ENCODE peak calls at places on chromosomes 7 and 10, in nine cellular contexts. E, C, Q, T, J, V, F, P and Y are unnamed samples.

GRCh38 chr7:55493416-55493815 is 78.9 kb downstream of the VOPP1 start:
- DNase-seq in V (no peak), Q (no peak), T (no peak), E (no peak), P (no peak), F (no peak), J (no peak), C (no peak), Y (no peak)

GRCh38 chr10:92530421-92530820 is 43.5 kb downstream of the IDE start:
- DNase-seq in T (no peak), J (no peak), C (no peak), F (no peak), Q (no peak), E (no peak), P (no peak), V (no peak), Y (no peak)

GRCh38 chr10:104025524-104025923 is 58.6 kb downstream of the SLK start:
- DNase-seq in E (no peak), J (no peak), F (no peak), V (no peak), C (no peak), P (no peak), Q (no peak), T (no peak), Y (no peak)

GRCh38 chr10:77638766-77639101 is 1.1 kb upstream of the KCNMA1 start:
- DNase-seq in T (no peak), J (no peak), C (no peak), E (no peak), V (no peak), Q (no peak), P (no peak), F (no peak), Y (no peak)

GRCh38 chr7:150927954-150928340 is 50.2 kb downstream of the KCNH2 start:
- DNase-seq in E (no peak), T (no peak), F (no peak), J (no peak), Q (no peak), P (no peak), C (no peak), V (no peak), Y (no peak)

GRCh38 chr10:122053314-122053713 is 64.4 kb downstream of the TACC2 start:
- DNase-seq in C (no peak), T (no peak), P (no peak), J (no peak), F (no peak), E (no peak), V (no peak), Q (no peak), Y (no peak)

GRCh38 chr7:151793531-151793935 is 83.4 kb downstream of the PRKAG2 start:
- DNase-seq in J (peak), T (peak), F (no peak), V (no peak), Q (no peak), E (no peak), C (no peak), P (no peak), Y (peak)

GRCh38 chr10:71697938-71698709 is 21.5 kb downstream of the C10orf105 start:
- DNase-seq in V (no peak), P (no peak), C (no peak), T (no peak), J (no peak), Q (no peak), F (no peak), E (no peak), Y (no peak)

GRCh38 chr10:34607894-34608293 is 207.2 kb downstream of the PARD3 start:
- DNase-seq in C (peak), V (no peak), Q (no peak), E (no peak), P (peak), F (peak), T (peak), J (no peak), Y (no peak)

GRCh38 chr10:91740353-91740924 is 57.8 kb upstream of the TNKS2 start:
- DNase-seq in J (no peak), V (no peak), Q (no peak), F (no peak), T (no peak), C (no peak), E (no peak), P (no peak), Y (no peak)

GRCh38 chr7:116433246-116433645 is 66.3 kb upstream of the CAV2 start:
- DNase-seq in T (no peak), C (no peak), E (no peak), V (no peak), Q (no peak), J (no peak), P (no peak), F (no peak), Y (no peak)

GRCh38 chr10:22702348-22702747 is 12.0 kb downstream of the PIP4K2A start:
- DNase-seq in J (no peak), E (no peak), V (no peak), T (no peak), Q (no peak), C (no peak), F (no peak), P (no peak), Y (no peak)

GRCh38 chr7:44131173-44132009 is 8.0 kb upstream of the POLD2 start:
- DNase-seq in V (no peak), J (peak), T (no peak), E (peak), Q (no peak), P (no peak), F (peak), C (peak), Y (peak)

GRCh38 chr7:134777908-134778580 is 1.4 kb upstream of the CALD1 start:
- DNase-seq in V (no peak), F (no peak), T (no peak), E (no peak), J (no peak), P (no peak), Q (no peak), C (no peak), Y (no peak)